ENCODE peak calls at places on chromosomes 5 and 9, in four cellular contexts. K is HepG2, P is SK-N-SH, G is GM12878. I is an unnamed sample.

GRCh38 chr9:120850315-120850714 is 7.6 kb upstream of the PSMD5 start:
- DNase-seq in P (no peak), K (no peak), G (no peak), I (no peak)

GRCh38 chr9:113609562-113610318 is 146.2 kb downstream of the RGS3 start:
- DNase-seq in G (no peak), P (peak), K (peak), I (peak)

GRCh38 chr9:110814159-110814558 is 145.6 kb downstream of the MUSK start:
- DNase-seq in P (no peak), G (no peak), K (no peak), I (peak)

GRCh38 chr5:88145205-88145602 is 123.4 kb downstream of the TMEM161B start:
- DNase-seq in P (no peak), K (no peak), G (no peak), I (no peak)

GRCh38 chr5:65191554-65192126 is 290.1 kb downstream of the ADAMTS6 start:
- DNase-seq in P (no peak), G (no peak), K (no peak), I (no peak)

GRCh38 chr5:163041254-163041653 is 396.1 kb upstream of the CCNG1 start:
- DNase-seq in K (no peak), P (no peak), G (no peak), I (no peak)

GRCh38 chr5:97078958-97079357 is 63.5 kb downstream of the LIX1 start:
- DNase-seq in P (no peak), K (no peak), G (no peak), I (peak)

GRCh38 chr5:73768-74502 is 18.0 kb upstream of the PLEKHG4B start:
- DNase-seq in G (no peak), P (no peak), K (no peak), I (no peak)

GRCh38 chr9:3804148-3804547 is 278.3 kb upstream of the RFX3 start:
- DNase-seq in K (no peak), P (no peak), G (no peak), I (peak)

GRCh38 chr5:140112685-140113179 is 1.2 kb upstream of the PURA start:
- DNase-seq in P (no peak), G (no peak), K (no peak), I (peak)

GRCh38 chr9:69299316-69299715 is 25.7 kb upstream of the ENTREP1 start:
- DNase-seq in G (no peak), K (no peak), P (no peak), I (no peak)

GRCh38 chr5:101995585-101995984 is 300.5 kb downstream of the SLCO4C1 start:
- DNase-seq in G (no peak), P (no peak), K (no peak), I (no peak)

GRCh38 chr5:602466-603035 is 9.6 kb upstream of the CEP72 start:
- DNase-seq in P (no peak), K (no peak), G (no peak), I (no peak)

GRCh38 chr5:67381240-67381875 is 184.8 kb upstream of the CD180 start:
- DNase-seq in K (no peak), P (peak), G (no peak), I (no peak)

GRCh38 chr5:176319827-176320554 is 41.6 kb downstream of the KIAA1191 start:
- DNase-seq in G (no peak), P (no peak), K (peak), I (peak)

GRCh38 chr9:127714916-127715442 is 484 bp downstream of the PTRH1 start:
- DNase-seq in G (no peak), P (peak), K (no peak), I (no peak)

GRCh38 chr9:78866228-78867132 is 569.6 kb downstream of the PSAT1 start:
- DNase-seq in K (peak), G (no peak), P (no peak), I (peak)

DNA sequence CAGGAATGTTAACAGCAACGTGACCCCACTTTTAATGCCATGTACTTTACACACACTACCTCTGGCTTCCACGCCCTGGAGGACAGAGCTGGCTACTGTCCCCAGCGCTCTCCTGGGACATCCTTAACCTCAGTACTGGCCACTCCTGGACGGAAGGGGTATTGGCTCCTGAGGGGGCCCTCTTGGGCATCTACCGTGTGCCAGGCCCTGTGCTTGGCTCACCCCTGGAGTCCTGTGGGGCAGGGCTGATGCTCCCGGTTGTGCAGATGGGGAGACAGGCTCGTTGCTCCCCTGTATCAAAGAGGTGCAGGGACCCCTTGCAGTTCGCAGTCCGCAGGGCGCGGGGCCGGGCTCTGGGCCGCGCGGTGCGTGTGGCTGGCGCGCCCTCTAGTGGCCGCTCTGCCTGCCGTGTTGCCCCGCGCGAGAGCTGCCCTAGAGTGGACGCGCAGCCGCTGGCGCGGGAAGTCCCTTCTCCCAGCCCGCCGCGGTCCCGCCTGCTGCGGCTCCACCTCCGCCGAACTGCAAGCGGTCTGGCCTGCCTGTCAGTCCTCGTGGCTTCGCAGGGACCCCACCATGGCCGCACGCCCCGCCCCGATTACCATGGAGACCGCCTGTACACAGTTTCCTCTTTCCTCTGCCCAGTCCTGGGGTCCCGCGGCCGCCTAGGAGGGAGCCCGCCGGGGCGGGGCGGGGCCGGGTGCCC is at the start of gene WDR38:
- DNase-seq in K (peak), P (peak), G (no peak), I (peak)
- H2AFZ ChIP-seq in K (no peak), P (peak), G (peak), I (peak)

DNA sequence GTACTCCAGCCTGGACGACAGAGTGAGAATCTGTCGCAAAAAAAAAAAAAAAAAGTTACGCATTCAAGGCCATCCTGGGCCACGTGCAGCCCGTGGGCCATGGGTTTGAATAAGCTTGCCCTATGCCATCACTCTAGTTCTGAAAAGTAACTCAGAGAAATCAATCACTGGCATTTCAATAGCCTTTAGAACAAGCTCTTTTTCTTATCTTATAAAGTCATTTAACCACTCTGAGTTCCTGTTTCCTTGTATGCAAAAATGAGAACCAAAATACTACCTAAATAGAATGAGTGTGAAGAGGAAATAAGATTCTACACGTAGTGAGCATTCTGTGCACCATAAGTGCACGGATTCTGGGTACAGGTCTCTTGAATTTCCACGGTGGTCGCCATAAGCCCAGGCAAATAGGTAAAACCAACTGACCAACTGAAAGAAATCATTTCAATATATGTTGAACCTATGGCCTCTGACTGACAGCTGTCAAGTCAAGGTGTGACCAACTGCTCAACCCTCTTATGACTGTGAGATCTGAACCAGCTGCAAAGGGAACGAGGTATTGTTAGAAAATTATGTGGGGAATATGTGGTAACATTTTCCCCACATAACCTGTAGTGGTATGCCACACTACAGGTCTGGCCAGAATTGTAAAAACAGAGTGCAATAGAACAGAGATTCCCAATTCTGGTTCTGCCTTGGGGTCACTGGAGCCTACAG is 143.9 kb upstream of the LHFPL2 start:
- DNase-seq in K (no peak), G (no peak), P (no peak), I (no peak)
- H3K27ac ChIP-seq in K (no peak), G (no peak), P (no peak), I (no peak)

GRCh38 chr5:180126716-180127681 is 55.4 kb upstream of the RNF130 start:
- DNase-seq in P (peak), K (no peak), G (no peak), I (no peak)
- TF ChIP-seq RFX5 in P (no peak), K (no peak), G (no peak), I (no peak)

GRCh38 chr5:115639377-115639776 is 13.5 kb upstream of the TMED7 start:
- DNase-seq in K (no peak), P (no peak), G (no peak), I (no peak)

GRCh38 chr5:115637507-115637906 is 11.7 kb upstream of the TMED7 start:
- DNase-seq in K (no peak), P (no peak), G (no peak), I (no peak)

GRCh38 chr5:115629903-115630302 is 4.1 kb upstream of the TMED7 start:
- DNase-seq in G (no peak), P (no peak), K (no peak), I (no peak)

GRCh38 chr5:115636008-115636407 is 10.2 kb upstream of the TMED7 start:
- DNase-seq in K (no peak), P (no peak), G (no peak), I (no peak)

GRCh38 chr5:115634343-115635132 is 8.7 kb upstream of the TMED7 start:
- DNase-seq in P (peak), G (peak), K (peak), I (peak)
- H2AFZ ChIP-seq in P (peak), G (no peak), K (peak), I (peak)

GRCh38 chr9:137703842-137704508 is 85.2 kb downstream of the EHMT1 start:
- DNase-seq in G (no peak), K (no peak), P (no peak), I (peak)
- H3K27ac ChIP-seq in G (no peak), K (no peak), P (no peak), I (no peak)

GRCh38 chr9:80952523-80952922 is 736.8 kb downstream of the TLE1 start:
- DNase-seq in G (no peak), P (peak), K (no peak), I (no peak)

GRCh38 chr9:80948107-80948506 is 741.2 kb downstream of the TLE1 start:
- DNase-seq in P (no peak), G (no peak), K (no peak), I (no peak)

GRCh38 chr9:80954521-80954920 is 734.8 kb downstream of the TLE1 start:
- DNase-seq in P (no peak), K (no peak), G (no peak), I (peak)

GRCh38 chr9:80951675-80952074 is 737.7 kb downstream of the TLE1 start:
- DNase-seq in G (no peak), K (no peak), P (no peak), I (peak)

GRCh38 chr9:80948876-80949275 is 740.5 kb downstream of the TLE1 start:
- DNase-seq in G (no peak), K (no peak), P (no peak), I (no peak)
- TF ChIP-seq RFX5 in G (no peak), K (no peak), P (no peak), I (no peak)

GRCh38 chr9:1995084-1995483 is 20.1 kb upstream of the SMARCA2 start:
- DNase-seq in G (no peak), P (no peak), K (no peak), I (no peak)

GRCh38 chr9:1994180-1994579 is 21.0 kb upstream of the SMARCA2 start:
- DNase-seq in K (no peak), G (no peak), P (no peak), I (no peak)

GRCh38 chr9:1986341-1986740 is 28.8 kb upstream of the SMARCA2 start:
- DNase-seq in G (no peak), P (no peak), K (no peak), I (no peak)

GRCh38 chr9:1989500-1989899 is 25.6 kb upstream of the SMARCA2 start:
- DNase-seq in P (no peak), G (no peak), K (no peak), I (no peak)
- H2AFZ ChIP-seq in P (no peak), G (no peak), K (no peak), I (no peak)

GRCh38 chr9:38390442-38390841 is 2.1 kb upstream of the ALDH1B1 start:
- DNase-seq in G (no peak), K (no peak), P (no peak), I (no peak)

GRCh38 chr9:38390851-38391250 is 1.7 kb upstream of the ALDH1B1 start:
- DNase-seq in K (no peak), P (no peak), G (no peak), I (no peak)

GRCh38 chr9:38392235-38393127 is at the start of gene ALDH1B1:
- DNase-seq in G (peak), K (peak), P (peak), I (peak)

GRCh38 chr9:38393128-38393809 is 767 bp downstream of the ALDH1B1 start:
- DNase-seq in P (peak), G (no peak), K (no peak), I (no peak)

DNA sequence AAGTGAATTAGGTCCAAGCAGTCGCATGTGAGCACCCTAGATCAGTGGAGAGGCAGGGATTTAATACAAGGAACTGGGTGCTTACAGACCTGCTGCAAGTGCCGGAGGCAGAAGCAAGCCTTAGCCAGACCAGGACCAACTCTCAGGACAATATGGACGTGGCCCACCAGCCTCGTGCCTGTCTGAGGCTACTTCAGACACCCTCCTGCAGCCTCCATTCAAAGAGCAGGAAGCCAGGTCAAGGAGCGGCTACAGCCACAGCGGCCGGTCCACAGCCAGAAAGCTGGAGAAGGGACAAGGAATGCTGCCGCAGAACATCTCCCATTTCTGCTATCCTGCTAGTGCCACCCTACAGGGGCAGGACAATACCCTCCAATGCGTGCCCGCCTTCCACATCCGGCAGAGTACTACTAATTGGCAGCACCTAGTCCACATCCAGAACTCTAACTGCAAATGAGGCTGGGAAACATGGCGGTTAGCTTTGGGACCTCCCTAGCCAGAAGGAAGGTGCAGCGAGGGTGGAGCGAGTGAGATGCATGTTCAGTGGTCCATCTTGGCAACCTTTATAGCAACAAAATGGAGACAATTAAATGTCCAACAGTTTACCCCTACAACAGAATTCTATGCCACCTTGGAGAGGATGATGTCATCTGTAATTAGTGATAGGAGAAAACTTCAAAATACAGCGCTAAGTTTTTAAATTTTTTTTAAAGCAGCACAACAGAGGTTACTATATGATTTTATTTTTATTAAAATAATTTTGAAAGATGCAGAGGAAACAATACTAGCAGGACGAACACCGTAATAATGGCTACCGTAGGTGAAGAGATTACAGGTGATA is 1.0 kb upstream of the ALDH1B1 start:
- DNase-seq in G (no peak), P (no peak), K (no peak), I (no peak)
- H3K27ac ChIP-seq in G (no peak), P (no peak), K (peak), I (no peak)

DNA sequence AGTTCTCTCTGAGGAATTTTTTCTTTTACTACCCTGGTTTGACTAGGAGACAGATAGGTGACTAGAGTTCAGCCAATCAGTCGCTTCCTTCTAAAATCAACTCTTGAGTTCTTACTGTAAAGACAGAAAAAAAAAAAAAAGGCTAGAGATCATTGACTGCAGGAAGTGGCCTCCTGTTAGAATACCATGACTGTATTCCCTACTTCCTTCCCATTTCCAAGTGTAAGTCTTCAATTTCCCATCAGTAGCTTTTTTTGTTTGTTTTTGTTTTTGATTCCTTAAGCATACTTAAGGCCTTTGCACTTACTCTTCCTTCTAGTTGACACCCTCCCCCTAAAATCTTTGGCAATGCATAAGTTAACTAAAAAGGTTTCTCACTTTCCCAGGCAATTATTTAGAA is 154.3 kb downstream of the HMHB1 start:
- DNase-seq in P (no peak), G (no peak), K (no peak), I (no peak)
- TF ChIP-seq RFX5 in P (no peak), G (no peak), K (no peak), I (no peak)

GRCh38 chr5:160133918-160134304 is 14.7 kb upstream of the PWWP2A start:
- DNase-seq in P (no peak), K (no peak), G (no peak), I (no peak)
- H2AFZ ChIP-seq in P (no peak), K (no peak), G (no peak), I (peak)